ENCODE peak calls at places on chromosomes 12 and 14, in ten cellular contexts. One of them, this sample, is unnamed.

GRCh38 chr14:74660167-74660566 is 48.1 kb upstream of the LTBP2 start:
- DNase-seq in CD14-positive monocyte: no peak
- DNase-seq in naive thymus-derived CD4-positive, alpha-beta T cell: no peak
- DNase-seq in Ammon's horn: no peak
- DNase-seq in NCI-H2171: no peak
- DNase-seq in bronchial epithelial cell: peak
- DNase-seq in HT1080: no peak
- DNase-seq in dermis microvascular lymphatic vessel endothelial cell: no peak
- DNase-seq in stimulated activated CD8-positive, alpha-beta memory T cell treated with anti-CD3 and anti-CD28 coated beads, Interleukin-4, amount 100 ng/mL, for 1 hour: no peak
- DNase-seq in CD8-positive, alpha-beta memory T cell: no peak
- DNase-seq in this sample: no peak

GRCh38 chr12:79686171-79686570 is 4.6 kb downstream of the PAWR start:
- DNase-seq in bronchial epithelial cell: peak
- DNase-seq in HT1080: peak
- DNase-seq in NCI-H2171: no peak
- DNase-seq in CD14-positive monocyte: no peak
- DNase-seq in Ammon's horn: no peak
- DNase-seq in dermis microvascular lymphatic vessel endothelial cell: peak
- DNase-seq in CD8-positive, alpha-beta memory T cell: no peak
- DNase-seq in stimulated activated CD8-positive, alpha-beta memory T cell treated with anti-CD3 and anti-CD28 coated beads, Interleukin-4, amount 100 ng/mL, for 1 hour: no peak
- DNase-seq in naive thymus-derived CD4-positive, alpha-beta T cell: no peak
- DNase-seq in this sample: peak

GRCh38 chr14:64200170-64200569 is 94.0 kb downstream of the ESR2 start:
- DNase-seq in naive thymus-derived CD4-positive, alpha-beta T cell: no peak
- DNase-seq in CD14-positive monocyte: no peak
- DNase-seq in CD8-positive, alpha-beta memory T cell: no peak
- DNase-seq in NCI-H2171: no peak
- DNase-seq in dermis microvascular lymphatic vessel endothelial cell: no peak
- DNase-seq in Ammon's horn: no peak
- DNase-seq in bronchial epithelial cell: no peak
- DNase-seq in HT1080: no peak
- DNase-seq in stimulated activated CD8-positive, alpha-beta memory T cell treated with anti-CD3 and anti-CD28 coated beads, Interleukin-4, amount 100 ng/mL, for 1 hour: no peak
- DNase-seq in this sample: no peak

GRCh38 chr12:11991604-11992003 is 79.1 kb upstream of the BCL2L14 start:
- DNase-seq in stimulated activated CD8-positive, alpha-beta memory T cell treated with anti-CD3 and anti-CD28 coated beads, Interleukin-4, amount 100 ng/mL, for 1 hour: no peak
- DNase-seq in dermis microvascular lymphatic vessel endothelial cell: no peak
- DNase-seq in CD8-positive, alpha-beta memory T cell: no peak
- DNase-seq in HT1080: no peak
- DNase-seq in CD14-positive monocyte: no peak
- DNase-seq in naive thymus-derived CD4-positive, alpha-beta T cell: no peak
- DNase-seq in Ammon's horn: no peak
- DNase-seq in bronchial epithelial cell: no peak
- DNase-seq in NCI-H2171: no peak
- DNase-seq in this sample: peak

GRCh38 chr12:1435456-1435855 is 158.9 kb downstream of the FBXL14 start:
- DNase-seq in HT1080: no peak
- DNase-seq in naive thymus-derived CD4-positive, alpha-beta T cell: no peak
- DNase-seq in CD8-positive, alpha-beta memory T cell: no peak
- DNase-seq in CD14-positive monocyte: no peak
- DNase-seq in Ammon's horn: no peak
- DNase-seq in bronchial epithelial cell: peak
- DNase-seq in stimulated activated CD8-positive, alpha-beta memory T cell treated with anti-CD3 and anti-CD28 coated beads, Interleukin-4, amount 100 ng/mL, for 1 hour: no peak
- DNase-seq in dermis microvascular lymphatic vessel endothelial cell: peak
- DNase-seq in NCI-H2171: no peak
- DNase-seq in this sample: no peak

GRCh38 chr12:65613692-65614091 is 210.6 kb upstream of the HMGA2 start:
- DNase-seq in CD8-positive, alpha-beta memory T cell: no peak
- DNase-seq in stimulated activated CD8-positive, alpha-beta memory T cell treated with anti-CD3 and anti-CD28 coated beads, Interleukin-4, amount 100 ng/mL, for 1 hour: no peak
- DNase-seq in HT1080: no peak
- DNase-seq in CD14-positive monocyte: no peak
- DNase-seq in Ammon's horn: no peak
- DNase-seq in naive thymus-derived CD4-positive, alpha-beta T cell: no peak
- DNase-seq in bronchial epithelial cell: peak
- DNase-seq in NCI-H2171: no peak
- DNase-seq in dermis microvascular lymphatic vessel endothelial cell: no peak
- DNase-seq in this sample: no peak

GRCh38 chr14:32629146-32629545 is 300.0 kb downstream of the AKAP6 start:
- DNase-seq in dermis microvascular lymphatic vessel endothelial cell: peak
- DNase-seq in naive thymus-derived CD4-positive, alpha-beta T cell: no peak
- DNase-seq in bronchial epithelial cell: no peak
- DNase-seq in NCI-H2171: no peak
- DNase-seq in CD14-positive monocyte: no peak
- DNase-seq in stimulated activated CD8-positive, alpha-beta memory T cell treated with anti-CD3 and anti-CD28 coated beads, Interleukin-4, amount 100 ng/mL, for 1 hour: no peak
- DNase-seq in HT1080: no peak
- DNase-seq in CD8-positive, alpha-beta memory T cell: no peak
- DNase-seq in Ammon's horn: no peak
- DNase-seq in this sample: no peak

GRCh38 chr14:20630340-20631022 is 11.0 kb downstream of the OR6S1 start:
- DNase-seq in Ammon's horn: no peak
- DNase-seq in HT1080: peak
- DNase-seq in dermis microvascular lymphatic vessel endothelial cell: peak
- DNase-seq in CD8-positive, alpha-beta memory T cell: no peak
- DNase-seq in CD14-positive monocyte: no peak
- DNase-seq in bronchial epithelial cell: peak
- DNase-seq in NCI-H2171: no peak
- DNase-seq in naive thymus-derived CD4-positive, alpha-beta T cell: peak
- DNase-seq in stimulated activated CD8-positive, alpha-beta memory T cell treated with anti-CD3 and anti-CD28 coated beads, Interleukin-4, amount 100 ng/mL, for 1 hour: no peak
- DNase-seq in this sample: peak

This sample was measured in foreskin keratinocyte.